ENCODE peak calls at places on chromosomes 3 and 15, in five cellular contexts. Y is HepG2, A is NT2/D1, Q is H1, C is GM12878. F is an unnamed sample.

GRCh38 chr3:152258448-152259302 is 10.1 kb upstream of the MBNL1 start:
- DNase-seq in Y (peak; percentile 94), A (no peak), Q (no peak), C (no peak), F (no peak)

GRCh38 chr15:66024998-66025397 is 155.7 kb downstream of the RAB11A start:
- DNase-seq in Y (no peak), A (no peak), Q (no peak), C (no peak), F (no peak)

GRCh38 chr3:112377418-112378071 is 44.6 kb downstream of the CD200 start:
- DNase-seq in Y (no peak), A (no peak), Q (no peak), C (no peak), F (no peak)

GRCh38 chr3:178170698-178171535 is 365.3 kb upstream of the KCNMB2 start:
- DNase-seq in Y (no peak), A (no peak), Q (no peak), C (no peak), F (no peak)

GRCh38 chr3:191963182-191963581 is 502.2 kb downstream of the PYDC2 start:
- DNase-seq in Y (no peak), A (peak; percentile 48), Q (peak; percentile 58), C (no peak), F (no peak)

GRCh38 chr15:39188314-39188713 is 392.6 kb upstream of the THBS1 start:
- DNase-seq in Y (no peak), A (no peak), Q (no peak), C (no peak), F (no peak)

GRCh38 chr3:183699238-183699947 is 1.8 kb downstream of the YEATS2 start:
- DNase-seq in Y (no peak), A (no peak), Q (no peak), C (no peak), F (no peak)

GRCh38 chr15:83208357-83208661 is 686 bp upstream of the HDGFL3 start:
- DNase-seq in Y (no peak), A (peak; percentile 60), Q (no peak), C (no peak), F (no peak)

GRCh38 chr3:187746059-187746453 is 788 bp upstream of the BCL6 start:
- DNase-seq in Y (no peak), A (no peak), Q (no peak), C (no peak), F (no peak)

GRCh38 chr15:36734366-36734765 is 154.9 kb downstream of the CDIN1 start:
- DNase-seq in Y (no peak), A (no peak), Q (no peak), C (no peak), F (no peak)

GRCh38 chr3:142987707-142988106 is 13.7 kb upstream of the U2SURP start:
- DNase-seq in Y (no peak), A (no peak), Q (no peak), C (no peak), F (no peak)

GRCh38 chr3:106750092-106750491 is 627.1 kb upstream of the CCDC54 start:
- DNase-seq in Y (no peak), A (no peak), Q (no peak), C (no peak), F (no peak)

GRCh38 chr15:39685999-39686613 is 96.5 kb downstream of the FSIP1 start:
- DNase-seq in Y (peak; percentile 43), A (no peak), Q (no peak), C (no peak), F (peak; percentile 21)

GRCh38 chr3:67819447-67819846 is 165.0 kb upstream of the SUCLG2 start:
- DNase-seq in Y (no peak), A (peak; percentile 13), Q (no peak), C (no peak), F (no peak)

GRCh38 chr3:28989646-28990089 is 291.2 kb upstream of the RBMS3 start:
- DNase-seq in Y (no peak), A (no peak), Q (no peak), C (peak; percentile 32), F (no peak)

GRCh38 chr15:48866141-48866563 is 11.8 kb upstream of the EID1 start:
- DNase-seq in Y (no peak), A (no peak), Q (no peak), C (no peak), F (no peak)

GRCh38 chr15:66036859-66037258 is 167.6 kb downstream of the RAB11A start:
- DNase-seq in Y (no peak), A (no peak), Q (no peak), C (no peak), F (no peak)

GRCh38 chr3:149902498-149903139 is 68.1 kb downstream of the PFN2 start:
- DNase-seq in Y (no peak), A (no peak), Q (no peak), C (no peak), F (no peak)

GRCh38 chr15:41906608-41907007 is 12.8 kb upstream of the SPTBN5 start:
- DNase-seq in Y (no peak), A (no peak), Q (no peak), C (no peak), F (no peak)

GRCh38 chr3:37494206-37494605 is 319.8 kb upstream of the LRRFIP2 start:
- DNase-seq in Y (no peak), A (no peak), Q (no peak), C (no peak), F (no peak)

GRCh38 chr15:41819455-41820050 is 8.3 kb upstream of the JMJD7 start:
- DNase-seq in Y (no peak), A (no peak), Q (no peak), C (no peak), F (no peak)

GRCh38 chr3:32945136-32945535 is 6.3 kb upstream of the CCR4 start:
- DNase-seq in Y (no peak), A (no peak), Q (no peak), C (no peak), F (no peak)

GRCh38 chr3:197793246-197793645 is 2.2 kb downstream of the LRCH3 start:
- DNase-seq in Y (no peak), A (no peak), Q (no peak), C (peak; percentile 49), F (no peak)

GRCh38 chr3:195147649-195148121 is 123.3 kb downstream of the XXYLT1 start:
- DNase-seq in Y (no peak), A (no peak), Q (no peak), C (peak; percentile 91), F (no peak)

GRCh38 chr3:141835557-141836224 is 40.8 kb upstream of the ATP1B3 start:
- DNase-seq in Y (no peak), A (no peak), Q (no peak), C (no peak), F (no peak)

GRCh38 chr3:23629181-23629893 is 176.4 kb upstream of the UBE2E1 start:
- DNase-seq in Y (no peak), A (no peak), Q (no peak), C (no peak), F (no peak)

GRCh38 chr15:29024681-29025080 is 138.9 kb downstream of the APBA2 start:
- DNase-seq in Y (no peak), A (no peak), Q (no peak), C (no peak), F (no peak)

GRCh38 chr3:183244219-183244618 is 8.8 kb upstream of the B3GNT5 start:
- DNase-seq in Y (no peak), A (no peak), Q (no peak), C (no peak), F (no peak)

GRCh38 chr15:68431792-68432401 is at the start of gene ITGA11:
- DNase-seq in Y (no peak), A (peak; percentile 39), Q (peak; percentile 87), C (no peak), F (peak; percentile 48)

GRCh38 chr3:69932501-69932900 is 67.0 kb upstream of the SAMMSON start:
- DNase-seq in Y (no peak), A (no peak), Q (no peak), C (no peak), F (no peak)

GRCh38 chr3:42844815-42845214 is 30.9 kb downstream of the CYP8B1 start:
- DNase-seq in Y (no peak), A (no peak), Q (peak; percentile 17), C (no peak), F (no peak)

GRCh38 chr3:174255454-174255853 is 603.7 kb upstream of the NAALADL2 start:
- DNase-seq in Y (no peak), A (no peak), Q (no peak), C (no peak), F (no peak)

GRCh38 chr15:64383760-64384159 is 2.5 kb upstream of the PCLAF start:
- DNase-seq in Y (no peak), A (no peak), Q (no peak), C (no peak), F (no peak)
- TF ChIP-seq SUZ12 in Y (no peak), A (no peak), Q (no peak), C (no peak), F (no peak)

DNA sequence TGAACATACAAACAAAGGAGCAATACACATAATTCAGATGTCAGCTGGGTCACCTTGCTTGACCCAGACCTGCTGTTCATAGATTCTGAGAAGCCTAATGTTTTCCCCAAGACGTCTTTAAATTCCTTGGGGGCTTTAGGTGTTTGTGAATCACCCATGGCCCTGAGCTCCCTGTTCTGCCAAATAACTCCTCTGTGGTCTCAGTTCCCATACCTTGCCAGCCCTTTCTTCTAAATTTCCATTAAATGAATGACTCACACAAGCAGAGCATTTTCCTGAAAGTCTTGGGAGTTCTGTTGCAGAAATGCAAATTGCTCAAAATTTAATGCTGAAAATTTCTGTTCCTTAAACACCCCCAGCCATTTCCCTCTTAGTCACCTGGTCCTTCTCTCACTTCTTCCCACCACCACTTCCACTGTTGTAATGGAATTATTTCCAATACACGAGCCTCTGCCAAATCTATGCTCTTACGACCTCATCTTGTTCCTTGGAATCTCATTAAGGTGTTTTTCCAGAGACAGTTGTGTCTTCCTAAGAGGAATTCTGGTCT is 33.4 kb upstream of the PSMD6 start:
- DNase-seq in Y (no peak), A (no peak), Q (no peak), C (no peak), F (no peak)
- TF ChIP-seq SUZ12 in Y (no peak), A (no peak), Q (no peak), C (no peak), F (no peak)

DNA sequence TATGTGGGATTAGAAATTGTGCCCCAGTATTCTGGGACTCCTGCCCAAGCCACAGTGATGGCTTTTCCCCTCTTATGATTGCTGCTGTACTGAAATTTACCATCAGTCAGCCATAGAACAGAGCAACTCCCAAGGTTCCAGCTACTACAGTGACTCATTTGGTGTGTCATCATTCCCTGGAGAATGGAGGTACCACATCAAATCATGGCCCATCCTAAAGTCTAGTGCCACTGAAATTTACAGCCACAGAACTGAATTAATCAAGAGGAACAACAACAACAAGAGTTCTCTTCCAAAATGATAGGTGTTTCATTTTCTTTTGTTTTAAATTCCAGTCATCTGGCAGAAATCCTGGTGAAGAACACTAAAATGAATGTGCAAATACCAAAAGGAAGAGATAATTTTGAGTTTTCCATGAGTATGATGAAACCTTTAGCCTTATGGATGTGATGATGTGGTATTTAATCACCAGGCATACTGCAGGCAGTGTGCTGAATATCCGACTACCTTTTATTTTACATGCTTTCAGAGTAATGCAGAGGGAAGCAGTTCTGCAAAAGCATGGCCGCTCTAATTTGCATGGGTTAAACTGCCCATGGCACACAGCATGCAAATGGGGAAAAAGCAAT is 75.6 kb upstream of the SLC2A2 start:
- DNase-seq in Y (no peak), A (no peak), Q (no peak), C (no peak), F (no peak)
- TF ChIP-seq SUZ12 in Y (no peak), A (no peak), Q (no peak), C (no peak), F (no peak)

GRCh38 chr3:167675835-167676234 is 22.1 kb upstream of the WDR49 start:
- DNase-seq in Y (no peak), A (no peak), Q (no peak), C (no peak), F (no peak)
- TF ChIP-seq SUZ12 in Y (no peak), A (no peak), Q (no peak), C (no peak), F (no peak)

F was measured in HEK293T.